ENCODE peak calls at places on chromosomes 12 and 14, in six cellular contexts. F, A, Y, M, B and I are unnamed samples.

GRCh38 chr12:5723711-5724252 is 221.3 kb downstream of the ANO2 start:
- DNase-seq in F (no peak), M (no peak), A (no peak), B (no peak), Y (no peak), I (no peak)

GRCh38 chr12:128259556-128260070 is 7.4 kb upstream of the TMEM132C start:
- DNase-seq in Y (peak), F (peak), B (no peak), M (no peak), A (peak), I (no peak)

GRCh38 chr14:36268957-36269734 is 51.3 kb downstream of the MBIP start:
- DNase-seq in B (no peak), Y (no peak), F (peak), A (no peak), M (no peak), I (no peak)

GRCh38 chr14:69034612-69035262 is 55.6 kb upstream of the ACTN1 start:
- DNase-seq in F (no peak), A (no peak), M (no peak), Y (no peak), B (no peak), I (no peak)

GRCh38 chr14:80390911-80391310 is 179.6 kb upstream of the DIO2 start:
- DNase-seq in B (no peak), Y (no peak), M (peak), F (no peak), A (no peak), I (no peak)

GRCh38 chr14:78764240-78764639 is 594.1 kb downstream of the NRXN3 start:
- DNase-seq in M (no peak), A (peak), Y (no peak), F (no peak), B (no peak), I (no peak)

GRCh38 chr12:24297516-24297915 is 348.0 kb upstream of the SOX5 start:
- DNase-seq in Y (no peak), B (no peak), M (no peak), F (no peak), A (no peak), I (no peak)

GRCh38 chr12:69405466-69405865 is 45.9 kb downstream of the YEATS4 start:
- DNase-seq in F (no peak), A (no peak), B (peak), M (peak), Y (no peak), I (no peak)

GRCh38 chr14:32621585-32621984 is 292.5 kb downstream of the AKAP6 start:
- DNase-seq in B (no peak), F (no peak), A (no peak), M (no peak), Y (no peak), I (no peak)

GRCh38 chr14:99572173-99572999 is 31.6 kb downstream of the CCDC85C start:
- DNase-seq in A (no peak), Y (no peak), M (no peak), B (no peak), F (peak), I (no peak)

GRCh38 chr14:83734431-83734830 is 1795.5 kb upstream of the FLRT2 start:
- DNase-seq in F (no peak), B (no peak), M (no peak), A (no peak), Y (no peak), I (no peak)

GRCh38 chr14:104239866-104240301 is 101.5 kb downstream of the KIF26A start:
- DNase-seq in Y (no peak), A (no peak), B (no peak), M (no peak), F (no peak), I (no peak)

GRCh38 chr14:104894331-104895206 is 29.5 kb downstream of the CEP170B start:
- DNase-seq in F (no peak), Y (no peak), M (no peak), A (no peak), B (no peak), I (no peak)

GRCh38 chr12:85872497-85873091 is 1.5 kb upstream of the NTS start:
- DNase-seq in Y (no peak), A (peak), M (peak), F (peak), B (peak), I (peak)

GRCh38 chr12:6201199-6201608 is 1.0 kb downstream of the CD9 start:
- DNase-seq in A (no peak), F (peak), B (no peak), M (no peak), Y (no peak), I (no peak)

GRCh38 chr12:76030378-76031080 is 1.0 kb downstream of the PHLDA1 start:
- DNase-seq in F (peak), Y (peak), M (no peak), B (no peak), A (peak), I (no peak)

GRCh38 chr14:102325791-102326345 is 6.3 kb downstream of the ZNF839 start:
- DNase-seq in A (no peak), B (no peak), F (no peak), Y (no peak), M (no peak), I (no peak)

GRCh38 chr12:119512772-119513497 is 80.6 kb upstream of the TMEM233 start:
- DNase-seq in Y (peak), B (no peak), F (no peak), M (no peak), A (no peak), I (peak)

GRCh38 chr12:108890208-108890607 is 10.3 kb downstream of the DAO start:
- DNase-seq in M (no peak), A (no peak), F (no peak), Y (peak), B (no peak), I (peak)

GRCh38 chr12:93786669-93787397 is 109.7 kb downstream of the CRADD start:
- DNase-seq in B (no peak), F (no peak), A (no peak), Y (no peak), M (no peak), I (no peak)

GRCh38 chr14:102927346-102927877 is 4.9 kb downstream of the AMN start:
- DNase-seq in Y (no peak), B (no peak), F (no peak), A (no peak), M (no peak), I (no peak)

GRCh38 chr12:100897240-100897639 is 102.7 kb downstream of the ANO4 start:
- DNase-seq in M (no peak), F (no peak), B (no peak), A (no peak), Y (no peak), I (no peak)

GRCh38 chr14:72049462-72049861 is 117.2 kb downstream of the RGS6 start:
- DNase-seq in F (no peak), B (no peak), A (no peak), M (no peak), Y (no peak), I (no peak)

GRCh38 chr12:5073838-5074237 is 30.2 kb downstream of the KCNA5 start:
- DNase-seq in B (no peak), F (no peak), A (no peak), M (no peak), Y (peak), I (no peak)

GRCh38 chr12:116545936-116546335 is 13.2 kb upstream of the MAP1LC3B2 start:
- DNase-seq in A (no peak), B (no peak), M (no peak), Y (no peak), F (no peak), I (no peak)